ENCODE peak calls at places on chromosome 21, in seven cellular contexts. B is NCI-H1694; C is bronchial epithelial cell; L is mucosa of descending colon; Z is activated CD4-positive, alpha-beta T cell treated with anti-CD3 and anti-CD28 coated beads for 48 hours; Y is osteocyte; Q is activated effector memory CD4-positive, alpha-beta T cell treated with anti-CD3 and anti-CD28 coated beads, Interleukin-2, amount 50 U/mL, for 16 hours. S is an unnamed sample.

GRCh38 chr21:43206231-43207042 is 37.6 kb downstream of the CRYAA start:
- DNase-seq in B (no peak), C (no peak), L (peak; percentile 19), Z (no peak), Y (peak; percentile 56), Q (peak; percentile 51), S (no peak)

GRCh38 chr21:29233611-29234540 is 64.8 kb upstream of the BACH1 start:
- DNase-seq in B (no peak), C (peak; percentile 31), L (no peak), Z (peak; percentile 61), Y (no peak), Q (no peak), S (no peak)

GRCh38 chr21:42739061-42739931 is 85.9 kb downstream of the PDE9A start:
- DNase-seq in B (no peak), C (no peak), L (peak; percentile 52), Z (no peak), Y (no peak), Q (peak; percentile 50), S (no peak)

GRCh38 chr21:43992121-43992520 is 20.0 kb upstream of the TRAPPC10 start:
- DNase-seq in B (no peak), C (no peak), L (peak; percentile 10), Z (no peak), Y (no peak), Q (no peak), S (no peak)

GRCh38 chr21:17512245-17513213 is at the start of gene CXADR:
- DNase-seq in B (peak; percentile 70), C (peak; percentile 59), L (peak; percentile 93), Z (peak; percentile 78), Y (no peak), Q (peak; percentile 91), S (peak; percentile 83)

GRCh38 chr21:17501107-17502006 is 11.5 kb upstream of the CXADR start:
- DNase-seq in B (no peak), C (peak; percentile 44), L (no peak), Z (no peak), Y (no peak), Q (no peak), S (no peak)

GRCh38 chr21:26849428-26850115 is 4.4 kb upstream of the ADAMTS1 start:
- DNase-seq in B (peak; percentile 78), C (peak; percentile 63), L (no peak), Z (no peak), Y (no peak), Q (no peak), S (peak; percentile 37)

GRCh38 chr21:31903896-31904295 is 31.1 kb downstream of the HUNK start:
- DNase-seq in B (no peak), C (no peak), L (no peak), Z (no peak), Y (no peak), Q (no peak), S (no peak)

GRCh38 chr21:34889537-34890257 is 159.4 kb downstream of the RUNX1 start:
- DNase-seq in B (peak; percentile 29), C (peak; percentile 55), L (peak; percentile 90), Z (peak; percentile 87), Y (peak; percentile 93), Q (peak; percentile 91), S (peak; percentile 81)

GRCh38 chr21:23131177-23131576 is 2133.0 kb downstream of the NCAM2 start:
- DNase-seq in B (peak; percentile 12), C (no peak), L (no peak), Z (no peak), Y (no peak), Q (no peak), S (no peak)

GRCh38 chr21:17854771-17855170 is 35.6 kb upstream of the C21orf91 start:
- DNase-seq in B (no peak), C (no peak), L (no peak), Z (no peak), Y (no peak), Q (no peak), S (no peak)

GRCh38 chr21:38268859-38269566 is 12.2 kb downstream of the KCNJ15 start:
- DNase-seq in B (no peak), C (no peak), L (no peak), Z (no peak), Y (no peak), Q (no peak), S (no peak)

GRCh38 chr21:31335957-31336738 is 7.9 kb downstream of the TIAM1 start:
- DNase-seq in B (peak; percentile 26), C (peak; percentile 88), L (no peak), Z (peak; percentile 49), Y (no peak), Q (no peak), S (peak; percentile 81)

GRCh38 chr21:42570841-42571387 is 57.3 kb downstream of the SLC37A1 start:
- DNase-seq in B (no peak), C (no peak), L (no peak), Z (no peak), Y (no peak), Q (peak; percentile 46), S (no peak)

GRCh38 chr21:28675265-28676041 is 317.2 kb downstream of the LTN1 start:
- DNase-seq in B (no peak), C (peak; percentile 71), L (no peak), Z (no peak), Y (no peak), Q (no peak), S (peak; percentile 66)

GRCh38 chr21:18411565-18411964 is 8.0 kb upstream of the TMPRSS15 start:
- DNase-seq in B (no peak), C (no peak), L (no peak), Z (no peak), Y (no peak), Q (no peak), S (no peak)

GRCh38 chr21:19684328-19684727 is 1280.7 kb upstream of the TMPRSS15 start:
- DNase-seq in B (no peak), C (no peak), L (no peak), Z (no peak), Y (no peak), Q (no peak), S (no peak)

GRCh38 chr21:27339902-27340301 is 373.0 kb upstream of the ADAMTS5 start:
- DNase-seq in B (peak; percentile 89), C (no peak), L (no peak), Z (no peak), Y (no peak), Q (no peak), S (no peak)

GRCh38 chr21:46559291-46559983 is 45.4 kb downstream of the S100B start:
- DNase-seq in B (no peak), C (no peak), L (no peak), Z (peak; percentile 81), Y (no peak), Q (peak; percentile 85), S (no peak)

GRCh38 chr21:37525810-37526209 is 159.2 kb downstream of the DYRK1A start:
- DNase-seq in B (no peak), C (no peak), L (no peak), Z (no peak), Y (no peak), Q (no peak), S (no peak)

GRCh38 chr21:31922881-31923280 is 50.1 kb downstream of the HUNK start:
- DNase-seq in B (peak; percentile 13), C (no peak), L (no peak), Z (no peak), Y (no peak), Q (no peak), S (no peak)

GRCh38 chr21:45390121-45390751 is 14.7 kb upstream of the COL18A1 start:
- DNase-seq in B (no peak), C (no peak), L (peak; percentile 37), Z (no peak), Y (no peak), Q (peak; percentile 54), S (no peak)

GRCh38 chr21:36696640-36697472 is 2.1 kb upstream of the SIM2 start:
- DNase-seq in B (no peak), C (no peak), L (no peak), Z (no peak), Y (no peak), Q (no peak), S (no peak)

GRCh38 chr21:45894107-45894810 is 87.3 kb upstream of the COL6A1 start:
- DNase-seq in B (no peak), C (no peak), L (peak; percentile 58), Z (no peak), Y (no peak), Q (no peak), S (no peak)

GRCh38 chr21:33289199-33289819 is 23.1 kb downstream of the IL10RB start:
- DNase-seq in B (no peak), C (no peak), L (peak; percentile 27), Z (no peak), Y (no peak), Q (no peak), S (no peak)

GRCh38 chr21:32102426-32102825 is 176.4 kb downstream of the MIS18A start:
- DNase-seq in B (no peak), C (no peak), L (no peak), Z (no peak), Y (no peak), Q (no peak), S (no peak)

GRCh38 chr21:16460936-16461335 is 731.2 kb downstream of the USP25 start:
- DNase-seq in B (no peak), C (no peak), L (no peak), Z (no peak), Y (no peak), Q (no peak), S (no peak)

GRCh38 chr21:39079617-39080016 is 103.6 kb downstream of the PSMG1 start:
- DNase-seq in B (no peak), C (peak; percentile 53), L (peak; percentile 79), Z (no peak), Y (no peak), Q (no peak), S (no peak)

GRCh38 chr21:17576080-17576835 is 36.4 kb downstream of the BTG3 start:
- DNase-seq in B (no peak), C (no peak), L (no peak), Z (no peak), Y (no peak), Q (no peak), S (no peak)

GRCh38 chr21:45482899-45483821 is 59.1 kb downstream of the SLC19A1 start:
- DNase-seq in B (no peak), C (no peak), L (no peak), Z (peak; percentile 71), Y (no peak), Q (peak; percentile 72), S (no peak)

GRCh38 chr21:45547211-45547900 is 5.1 kb upstream of the SLC19A1 start:
- DNase-seq in B (no peak), C (no peak), L (no peak), Z (no peak), Y (no peak), Q (peak; percentile 30), S (no peak)

GRCh38 chr21:32335601-32336575 is 37.2 kb downstream of the MRAP start:
- DNase-seq in B (peak; percentile 61), C (no peak), L (no peak), Z (no peak), Y (no peak), Q (peak; percentile 36), S (no peak)

GRCh38 chr21:43287111-43287973 is 118.5 kb downstream of the CRYAA start:
- DNase-seq in B (no peak), C (no peak), L (peak; percentile 65), Z (no peak), Y (no peak), Q (no peak), S (no peak)

GRCh38 chr21:42515708-42516502 is 2.3 kb downstream of the SLC37A1 start:
- DNase-seq in B (no peak), C (peak; percentile 58), L (no peak), Z (no peak), Y (no peak), Q (peak; percentile 50), S (no peak)

GRCh38 chr21:42837421-42838211 is 41.7 kb downstream of the WDR4 start:
- DNase-seq in B (no peak), C (no peak), L (no peak), Z (peak; percentile 5), Y (peak; percentile 81), Q (peak; percentile 53), S (no peak)